ENCODE peak calls at places on chromosomes 1 and 21, in four cellular contexts. One of them, this sample, is unnamed.

GRCh38 chr1:81391100-81391828 is 409.5 kb upstream of the ADGRL2 start:
- DNase-seq in PC-9: no peak
- DNase-seq in BE2C: no peak
- DNase-seq in PC-3: no peak
- DNase-seq in this sample: no peak

GRCh38 chr1:65658122-65658521 is 134.6 kb upstream of the PDE4B start:
- DNase-seq in PC-9: no peak
- DNase-seq in BE2C: no peak
- DNase-seq in PC-3: peak; percentile 14
- DNase-seq in this sample: no peak

GRCh38 chr1:31811605-31812004 is 4.2 kb downstream of the SPOCD1 start:
- DNase-seq in PC-9: no peak
- DNase-seq in BE2C: peak; percentile 83
- DNase-seq in PC-3: no peak
- DNase-seq in this sample: no peak

GRCh38 chr1:56719171-56719570 is 74.1 kb downstream of the PRKAA2 start:
- DNase-seq in PC-9: no peak
- DNase-seq in BE2C: no peak
- DNase-seq in PC-3: no peak
- DNase-seq in this sample: no peak

GRCh38 chr1:86154581-86155060 is 2.0 kb downstream of the COL24A1 start:
- DNase-seq in PC-9: peak; percentile 23
- DNase-seq in BE2C: peak; percentile 37
- DNase-seq in PC-3: no peak
- DNase-seq in this sample: no peak

GRCh38 chr21:29194847-29195246 is 64.4 kb downstream of the MAP3K7CL start:
- DNase-seq in PC-9: no peak
- DNase-seq in BE2C: no peak
- DNase-seq in PC-3: peak; percentile 22
- DNase-seq in this sample: no peak

GRCh38 chr1:36304521-36304920 is 1.6 kb upstream of the SH3D21 start:
- DNase-seq in PC-9: no peak
- DNase-seq in BE2C: no peak
- DNase-seq in PC-3: no peak
- DNase-seq in this sample: no peak

GRCh38 chr1:157958280-157958679 is 35.2 kb upstream of the KIRREL1 start:
- DNase-seq in PC-9: no peak
- DNase-seq in BE2C: no peak
- DNase-seq in PC-3: no peak
- DNase-seq in this sample: no peak

GRCh38 chr21:38768385-38769071 is 37.2 kb upstream of the ETS2 start:
- DNase-seq in PC-9: no peak
- DNase-seq in BE2C: no peak
- DNase-seq in PC-3: peak; percentile 17
- DNase-seq in this sample: no peak

GRCh38 chr1:29640428-29640785 is 404.1 kb downstream of the PTPRU start:
- DNase-seq in PC-9: no peak
- DNase-seq in BE2C: no peak
- DNase-seq in PC-3: no peak
- DNase-seq in this sample: no peak

GRCh38 chr1:232950919-232951579 is 638 bp downstream of the NTPCR start:
- DNase-seq in PC-9: peak; percentile 6
- DNase-seq in BE2C: peak; percentile 38
- DNase-seq in PC-3: peak; percentile 47
- DNase-seq in this sample: peak; percentile 23

GRCh38 chr1:155085504-155086181 is 7.0 kb downstream of the EFNA3 start:
- DNase-seq in PC-9: peak; percentile 69
- DNase-seq in BE2C: no peak
- DNase-seq in PC-3: peak; percentile 85
- DNase-seq in this sample: peak; percentile 78

GRCh38 chr1:167633258-167633944 is 3.4 kb downstream of the RCSD1 start:
- DNase-seq in PC-9: no peak
- DNase-seq in BE2C: no peak
- DNase-seq in PC-3: no peak
- DNase-seq in this sample: no peak

GRCh38 chr1:155934933-155935590 is 849 bp upstream of the KHDC4 start:
- DNase-seq in PC-9: no peak
- DNase-seq in BE2C: no peak
- DNase-seq in PC-3: no peak
- DNase-seq in this sample: no peak

GRCh38 chr1:221742555-221743415 is 896 bp upstream of the DUSP10 start:
- DNase-seq in PC-9: peak; percentile 88
- DNase-seq in BE2C: peak; percentile 92
- DNase-seq in PC-3: peak; percentile 77
- DNase-seq in this sample: peak; percentile 71

GRCh38 chr21:44606495-44606894 is 5.4 kb upstream of the KRTAP10-8 start:
- DNase-seq in PC-9: no peak
- DNase-seq in BE2C: no peak
- DNase-seq in PC-3: no peak
- DNase-seq in this sample: no peak

GRCh38 chr1:165114022-165114888 is 242.3 kb downstream of the LMX1A start:
- DNase-seq in PC-9: peak; percentile 36
- DNase-seq in BE2C: peak; percentile 56
- DNase-seq in PC-3: peak; percentile 91
- DNase-seq in this sample: peak; percentile 43

GRCh38 chr1:64072089-64072835 is 131.2 kb upstream of the UBE2U start:
- DNase-seq in PC-9: no peak
- DNase-seq in BE2C: no peak
- DNase-seq in PC-3: peak; percentile 50
- DNase-seq in this sample: no peak

GRCh38 chr1:165443539-165444289 is 1.2 kb downstream of the RXRG start:
- DNase-seq in PC-9: no peak
- DNase-seq in BE2C: no peak
- DNase-seq in PC-3: no peak
- DNase-seq in this sample: no peak

GRCh38 chr1:225881081-225882007 is 836 bp downstream of the TMEM63A start:
- DNase-seq in PC-9: peak; percentile 73
- DNase-seq in BE2C: no peak
- DNase-seq in PC-3: peak; percentile 91
- DNase-seq in this sample: peak; percentile 10

GRCh38 chr1:203046984-203047630 is 20.8 kb downstream of the PPFIA4 start:
- DNase-seq in PC-9: peak; percentile 25
- DNase-seq in BE2C: no peak
- DNase-seq in PC-3: peak; percentile 79
- DNase-seq in this sample: peak; percentile 34

GRCh38 chr1:27643626-27644368 is 8.8 kb upstream of the FGR start:
- DNase-seq in PC-9: peak; percentile 33
- DNase-seq in BE2C: peak; percentile 42
- DNase-seq in PC-3: peak; percentile 59
- DNase-seq in this sample: no peak

GRCh38 chr1:209749660-209750059 is 6.2 kb upstream of the TRAF3IP3 start:
- DNase-seq in PC-9: no peak
- DNase-seq in BE2C: peak; percentile 39
- DNase-seq in PC-3: no peak
- DNase-seq in this sample: no peak

GRCh38 chr1:73644198-73644597 is 553.8 kb downstream of the LRRIQ3 start:
- DNase-seq in PC-9: no peak
- DNase-seq in BE2C: no peak
- DNase-seq in PC-3: no peak
- DNase-seq in this sample: no peak

GRCh38 chr1:173122958-173123852 is 72.5 kb upstream of the TNFSF18 start:
- DNase-seq in PC-9: peak; percentile 69
- DNase-seq in BE2C: peak; percentile 24
- DNase-seq in PC-3: no peak
- DNase-seq in this sample: peak; percentile 97

GRCh38 chr21:38898422-38899098 is 92.8 kb downstream of the ETS2 start:
- DNase-seq in PC-9: no peak
- DNase-seq in BE2C: no peak
- DNase-seq in PC-3: peak; percentile 77
- DNase-seq in this sample: no peak

GRCh38 chr1:5455056-5455455 is 537.2 kb downstream of the NPHP4 start:
- DNase-seq in PC-9: no peak
- DNase-seq in BE2C: no peak
- DNase-seq in PC-3: no peak
- DNase-seq in this sample: no peak

GRCh38 chr1:17826165-17826488 is 71.0 kb downstream of the ACTL8 start:
- DNase-seq in PC-9: peak; percentile 14
- DNase-seq in BE2C: peak; percentile 61
- DNase-seq in PC-3: peak; percentile 45
- DNase-seq in this sample: no peak

GRCh38 chr1:209485167-209485566 is 98.3 kb upstream of the CAMK1G start:
- DNase-seq in PC-9: no peak
- DNase-seq in BE2C: peak; percentile 86
- DNase-seq in PC-3: peak; percentile 44
- DNase-seq in this sample: peak; percentile 98

GRCh38 chr1:91777196-91777595 is 108.8 kb downstream of the TGFBR3 start:
- DNase-seq in PC-9: no peak
- DNase-seq in BE2C: no peak
- DNase-seq in PC-3: no peak
- DNase-seq in this sample: no peak

GRCh38 chr1:64744492-64745180 is at the start of gene RAVER2:
- DNase-seq in PC-9: peak; percentile 90
- DNase-seq in BE2C: peak; percentile 74
- DNase-seq in PC-3: peak; percentile 78
- DNase-seq in this sample: peak; percentile 33

GRCh38 chr1:117511273-117511672 is 94.6 kb upstream of the TENT5C start:
- DNase-seq in PC-9: no peak
- DNase-seq in BE2C: no peak
- DNase-seq in PC-3: no peak
- DNase-seq in this sample: no peak

GRCh38 chr1:226549937-226550670 is 1.5 kb downstream of the STUM start:
- DNase-seq in PC-9: no peak
- DNase-seq in BE2C: no peak
- DNase-seq in PC-3: peak; percentile 62
- DNase-seq in this sample: peak; percentile 35

DNA sequence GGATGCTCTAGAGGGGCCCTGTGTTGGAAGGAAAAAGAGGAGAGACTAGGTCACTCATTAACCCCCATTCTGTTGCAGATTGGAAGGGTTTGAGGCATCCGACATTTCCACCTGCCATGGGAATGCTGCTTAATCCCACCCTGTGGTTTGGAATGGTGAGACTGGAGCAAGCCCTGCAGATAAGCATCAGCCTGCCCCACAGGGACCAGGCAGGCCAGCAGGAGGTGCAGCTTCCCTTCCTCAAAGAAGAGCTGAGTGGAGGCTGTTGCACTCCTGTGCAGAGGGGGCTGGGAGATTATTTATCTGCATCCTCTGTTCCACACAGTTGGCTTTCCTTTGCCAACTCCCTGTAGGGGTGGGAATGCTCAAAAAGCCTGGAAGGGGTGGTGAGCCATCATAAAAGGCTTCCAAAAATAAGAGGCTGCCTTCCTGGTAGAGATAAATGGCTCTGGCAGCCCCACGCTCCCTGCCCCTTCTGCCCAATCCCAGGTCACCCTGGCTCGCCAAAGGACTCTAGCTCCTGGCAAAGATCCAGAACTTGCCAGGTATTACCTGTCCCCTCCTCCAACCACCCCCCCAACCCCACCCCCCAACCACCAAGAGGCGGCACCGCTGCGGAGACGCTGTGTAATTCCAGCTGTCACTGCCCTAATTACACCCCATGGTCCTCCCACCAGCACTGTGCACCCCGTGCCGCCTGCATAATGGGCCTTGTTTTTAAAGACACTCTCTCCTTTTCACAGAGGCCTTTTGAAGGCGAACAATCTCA is 83.0 kb upstream of the ZC3H12A start:
- DNase-seq in PC-9: no peak
- DNase-seq in BE2C: peak; percentile 57
- DNase-seq in PC-3: peak; percentile 11
- DNase-seq in this sample: no peak
- TF ChIP-seq CTCF in PC-9: no peak
- TF ChIP-seq CTCF in BE2C: peak; percentile 50
- TF ChIP-seq CTCF in PC-3: peak; percentile 14
- TF ChIP-seq CTCF in this sample: peak; percentile 41

GRCh38 chr21:41758550-41758949 is 8.3 kb downstream of the RIPK4 start:
- DNase-seq in PC-9: peak; percentile 74
- DNase-seq in BE2C: no peak
- DNase-seq in PC-3: peak; percentile 99
- DNase-seq in this sample: no peak
- H3K4me1 ChIP-seq in PC-9: peaks cover 74% of the 10 kb centered on the region
- H3K4me1 ChIP-seq in BE2C: no peaks in the 10 kb centered on the region
- H3K4me1 ChIP-seq in PC-3: peaks cover 89% of the 10 kb centered on the region
- H3K4me1 ChIP-seq in this sample: peaks cover 60% of the 10 kb centered on the region

GRCh38 chr1:184037849-184038591 is 492 bp upstream of the COLGALT2 start:
- DNase-seq in PC-9: no peak
- DNase-seq in BE2C: no peak
- DNase-seq in PC-3: no peak
- DNase-seq in this sample: no peak
- H3K27me3 ChIP-seq in PC-9: peaks cover 16% of the 10 kb centered on the region
- H3K27me3 ChIP-seq in BE2C: peaks cover 16% of the 10 kb centered on the region
- H3K27me3 ChIP-seq in PC-3: no peaks in the 10 kb centered on the region
- H3K27me3 ChIP-seq in this sample: peaks cover 83% of the 10 kb centered on the region

DNA sequence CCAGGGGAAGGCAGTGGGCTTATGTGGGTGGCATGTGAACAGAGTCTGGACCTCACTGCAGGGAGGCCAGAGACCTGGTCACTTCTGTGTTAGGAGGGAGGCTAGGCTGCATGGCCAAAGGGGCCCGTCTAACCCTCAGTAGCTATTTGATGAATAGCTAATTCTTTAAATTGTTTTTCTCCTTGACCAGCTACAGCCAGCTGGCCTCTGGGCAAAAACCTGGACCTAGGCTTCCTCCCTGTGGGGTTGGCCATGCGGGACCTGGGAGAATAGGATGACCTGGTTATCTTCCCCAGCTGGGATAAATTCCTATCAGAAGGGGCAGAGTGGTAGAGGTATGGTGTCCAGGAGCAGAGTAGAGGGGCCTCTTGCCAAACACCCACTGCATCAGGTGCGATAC is 79.4 kb downstream of the TNR start:
- DNase-seq in PC-9: no peak
- DNase-seq in BE2C: no peak
- DNase-seq in PC-3: no peak
- DNase-seq in this sample: no peak
- TF ChIP-seq CTCF in PC-9: no peak
- TF ChIP-seq CTCF in BE2C: no peak
- TF ChIP-seq CTCF in PC-3: no peak
- TF ChIP-seq CTCF in this sample: no peak

DNA sequence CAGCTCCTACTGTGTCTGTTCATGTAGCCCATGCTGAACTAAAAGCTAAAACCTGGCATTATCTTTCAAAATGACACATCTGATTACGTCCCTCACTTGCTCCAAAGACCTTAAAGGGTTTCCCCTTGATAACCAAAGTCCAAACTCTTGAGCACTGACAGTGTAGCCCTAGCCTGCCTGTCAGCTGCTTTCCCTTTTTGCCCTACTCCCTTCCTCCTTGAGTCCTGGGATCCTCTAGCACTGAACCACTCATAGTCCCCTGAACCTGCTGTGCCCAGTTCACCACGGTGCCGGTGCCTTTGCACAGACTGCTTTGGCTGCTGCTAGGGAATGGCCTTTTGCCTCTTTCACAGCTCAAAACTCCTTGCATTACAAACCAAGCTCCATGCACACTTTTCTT is 67.5 kb downstream of the PLXNA2 start:
- DNase-seq in PC-9: no peak
- DNase-seq in BE2C: no peak
- DNase-seq in PC-3: no peak
- DNase-seq in this sample: no peak
- H3K4me1 ChIP-seq in PC-9: peaks cover 54% of the 10 kb centered on the region
- H3K4me1 ChIP-seq in BE2C: peaks cover 18% of the 10 kb centered on the region
- H3K4me1 ChIP-seq in PC-3: peaks cover 49% of the 10 kb centered on the region
- H3K4me1 ChIP-seq in this sample: peaks cover 9% of the 10 kb centered on the region

GRCh38 chr1:20389551-20389950 is 96.5 kb downstream of the CAMK2N1 start:
- DNase-seq in PC-9: no peak
- DNase-seq in BE2C: no peak
- DNase-seq in PC-3: no peak
- DNase-seq in this sample: no peak
- H3K27me3 ChIP-seq in PC-9: no peaks in the 10 kb centered on the region
- H3K27me3 ChIP-seq in BE2C: no peaks in the 10 kb centered on the region
- H3K27me3 ChIP-seq in PC-3: peaks cover 18% of the 10 kb centered on the region
- H3K27me3 ChIP-seq in this sample: peaks cover 80% of the 10 kb centered on the region

This sample was measured in foreskin keratinocyte.